ENCODE peak calls at places on chromosomes 13 and 19, in four cellular contexts. F, R, A and T are unnamed samples.

GRCh38 chr19:37583340-37583739 is 11.3 kb downstream of the ZNF571 start:
- DNase-seq in F (no peak), R (no peak), A (no peak), T (no peak)

GRCh38 chr13:71169125-71169524 is 697.9 kb downstream of the DACH1 start:
- DNase-seq in F (no peak), R (no peak), A (no peak), T (no peak)

GRCh38 chr19:45766293-45766918 is 2.6 kb downstream of the SIX5 start:
- DNase-seq in F (peak; percentile 76), R (no peak), A (no peak), T (no peak)

GRCh38 chr19:19185853-19186728 is 5.9 kb downstream of the BORCS8 start:
- DNase-seq in F (peak; percentile 24), R (peak; percentile 51), A (no peak), T (peak; percentile 87)

GRCh38 chr13:111259058-111259457 is 61.4 kb upstream of the TEX29 start:
- DNase-seq in F (no peak), R (no peak), A (no peak), T (no peak)

GRCh38 chr19:50870417-50871089 is 2.7 kb upstream of the KLK2 start:
- DNase-seq in F (peak; percentile 52), R (no peak), A (no peak), T (no peak)

GRCh38 chr19:43395561-43395960 is 19.1 kb upstream of the TEX101 start:
- DNase-seq in F (no peak), R (no peak), A (no peak), T (no peak)

GRCh38 chr13:94558721-94559120 is 37.2 kb downstream of the TGDS start:
- DNase-seq in F (no peak), R (peak; percentile 9), A (no peak), T (no peak)

GRCh38 chr13:33193428-33193974 is 92.1 kb downstream of the STARD13 start:
- DNase-seq in F (no peak), R (peak; percentile 65), A (no peak), T (no peak)

GRCh38 chr13:50401721-50402510 is 386.7 kb downstream of the KCNRG start:
- DNase-seq in F (no peak), R (peak; percentile 80), A (no peak), T (no peak)

GRCh38 chr19:50500753-50501151 is 10.2 kb downstream of the JOSD2 start:
- DNase-seq in F (no peak), R (no peak), A (no peak), T (no peak)

GRCh38 chr19:48190288-48191284 is 20.1 kb downstream of the ZSWIM9 start:
- DNase-seq in F (peak; percentile 63), R (peak; percentile 9), A (peak; percentile 58), T (peak; percentile 55)

GRCh38 chr13:112968380-112968909 is 569 bp upstream of the MCF2L start:
- DNase-seq in F (peak; percentile 81), R (no peak), A (no peak), T (no peak)

GRCh38 chr13:47555235-47555634 is 445.8 kb downstream of the SUCLA2 start:
- DNase-seq in F (no peak), R (no peak), A (no peak), T (no peak)

GRCh38 chr19:840519-841206 is at the start of gene PRTN3:
- DNase-seq in F (no peak), R (no peak), A (no peak), T (no peak)

GRCh38 chr19:38409631-38410133 is 6.8 kb downstream of the FAM98C start:
- DNase-seq in F (no peak), R (peak; percentile 59), A (no peak), T (no peak)

GRCh38 chr13:111403266-111403665 is 82.8 kb downstream of the TEX29 start:
- DNase-seq in F (no peak), R (no peak), A (no peak), T (no peak)

GRCh38 chr19:5292453-5292842 is 48.2 kb downstream of the PTPRS start:
- DNase-seq in F (no peak), R (no peak), A (no peak), T (no peak)

GRCh38 chr13:75181906-75182305 is 300.1 kb downstream of the TBC1D4 start:
- DNase-seq in F (no peak), R (peak; percentile 91), A (no peak), T (no peak)

GRCh38 chr19:51808333-51808986 is 13.5 kb downstream of the FPR3 start:
- DNase-seq in F (no peak), R (peak; percentile 62), A (no peak), T (no peak)

GRCh38 chr13:34657716-34658115 is 284.4 kb upstream of the NBEA start:
- DNase-seq in F (no peak), R (peak; percentile 81), A (no peak), T (no peak)

GRCh38 chr19:54302252-54302651 is 10.7 kb downstream of the LILRA5 start:
- DNase-seq in F (peak; percentile 35), R (no peak), A (no peak), T (no peak)

GRCh38 chr19:46416077-46416709 is 2.8 kb upstream of the CCDC8 start:
- DNase-seq in F (peak; percentile 91), R (peak; percentile 85), A (peak; percentile 78), T (peak; percentile 75)

GRCh38 chr13:47087841-47088240 is 191.0 kb upstream of the HTR2A start:
- DNase-seq in F (no peak), R (peak; percentile 93), A (no peak), T (no peak)

GRCh38 chr13:50152655-50153309 is 137.5 kb downstream of the KCNRG start:
- DNase-seq in F (no peak), R (no peak), A (no peak), T (no peak)

GRCh38 chr19:45881909-45882528 is 3.9 kb downstream of the IRF2BP1 start:
- DNase-seq in F (peak; percentile 90), R (no peak), A (no peak), T (peak; percentile 93)

GRCh38 chr13:48072304-48072703 is 22.6 kb downstream of the MED4 start:
- DNase-seq in F (no peak), R (no peak), A (no peak), T (no peak)

GRCh38 chr13:87274209-87274819 is 396.9 kb upstream of the SLITRK5 start:
- DNase-seq in F (peak; percentile 31), R (no peak), A (peak; percentile 10), T (no peak)

GRCh38 chr19:9935409-9936062 is 779 bp downstream of the OLFM2 start:
- DNase-seq in F (no peak), R (peak; percentile 30), A (no peak), T (no peak)

GRCh38 chr19:10168386-10168948 is 26.3 kb downstream of the DNMT1 start:
- DNase-seq in F (no peak), R (no peak), A (no peak), T (no peak)

GRCh38 chr13:79941752-79942151 is 399.2 kb downstream of the SPRY2 start:
- DNase-seq in F (no peak), R (no peak), A (no peak), T (no peak)

GRCh38 chr19:33590224-33590623 is 31.5 kb upstream of the CHST8 start:
- DNase-seq in F (no peak), R (no peak), A (no peak), T (no peak)

GRCh38 chr19:6161271-6161850 is 25.9 kb downstream of the ACSBG2 start:
- DNase-seq in F (no peak), R (no peak), A (no peak), T (no peak)

GRCh38 chr13:80189889-80190597 is 150.9 kb downstream of the SPRY2 start:
- DNase-seq in F (no peak), R (no peak), A (no peak), T (no peak)

GRCh38 chr19:49638360-49638759 is 1.6 kb downstream of the RRAS start:
- DNase-seq in F (no peak), R (peak; percentile 53), A (no peak), T (no peak)

GRCh38 chr13:89812856-89813255 is 1534.6 kb upstream of the MIR17HG start:
- DNase-seq in F (no peak), R (no peak), A (no peak), T (no peak)

GRCh38 chr19:10339380-10339960 is at the start of gene ICAM3:
- DNase-seq in F (peak; percentile 24), R (no peak), A (no peak), T (no peak)

GRCh38 chr13:93397619-93398018 is 171.0 kb downstream of the GPC6 start:
- DNase-seq in F (no peak), R (no peak), A (no peak), T (no peak)

GRCh38 chr13:45368571-45368970 is 27.6 kb upstream of the TPT1 start:
- DNase-seq in F (no peak), R (peak; percentile 19), A (no peak), T (no peak)